ENCODE peak calls at places on chromosomes 3 and 15, in ten cellular contexts. One of them, this sample, is unnamed.

GRCh38 chr3:114498779-114499370 is 205.0 kb downstream of the TIGIT start:
- DNase-seq in IMR-90: peak; percentile 81
- DNase-seq in upper lobe of left lung: no peak
- DNase-seq in stomach: no peak
- DNase-seq in sigmoid colon: no peak
- DNase-seq in A549: peak; percentile 87
- DNase-seq in ovary: no peak
- DNase-seq in HCT116: peak; percentile 94
- DNase-seq in tibial nerve: no peak
- DNase-seq in spleen: no peak
- DNase-seq in this sample: no peak

GRCh38 chr3:55583475-55583874 is 96.4 kb upstream of the WNT5A start:
- DNase-seq in upper lobe of left lung: no peak
- DNase-seq in sigmoid colon: peak; percentile 15
- DNase-seq in ovary: no peak
- DNase-seq in tibial nerve: no peak
- DNase-seq in IMR-90: no peak
- DNase-seq in stomach: no peak
- DNase-seq in spleen: no peak
- DNase-seq in A549: no peak
- DNase-seq in HCT116: no peak
- DNase-seq in this sample: no peak

GRCh38 chr3:27939940-27940339 is 217.8 kb upstream of the EOMES start:
- DNase-seq in A549: no peak
- DNase-seq in IMR-90: peak; percentile 21
- DNase-seq in ovary: no peak
- DNase-seq in HCT116: no peak
- DNase-seq in spleen: no peak
- DNase-seq in sigmoid colon: no peak
- DNase-seq in stomach: no peak
- DNase-seq in tibial nerve: no peak
- DNase-seq in upper lobe of left lung: no peak
- DNase-seq in this sample: no peak

GRCh38 chr3:24450142-24450932 is 44.3 kb downstream of the THRB start:
- DNase-seq in IMR-90: no peak
- DNase-seq in stomach: no peak
- DNase-seq in sigmoid colon: no peak
- DNase-seq in upper lobe of left lung: no peak
- DNase-seq in A549: no peak
- DNase-seq in spleen: no peak
- DNase-seq in HCT116: no peak
- DNase-seq in tibial nerve: no peak
- DNase-seq in ovary: no peak
- DNase-seq in this sample: peak; percentile 53

GRCh38 chr15:93141373-93141790 is 52.4 kb upstream of the RGMA start:
- DNase-seq in HCT116: no peak
- DNase-seq in IMR-90: no peak
- DNase-seq in stomach: no peak
- DNase-seq in sigmoid colon: no peak
- DNase-seq in tibial nerve: no peak
- DNase-seq in ovary: no peak
- DNase-seq in A549: no peak
- DNase-seq in spleen: no peak
- DNase-seq in upper lobe of left lung: no peak
- DNase-seq in this sample: no peak

GRCh38 chr3:43790060-43790459 is 99.3 kb downstream of the ABHD5 start:
- DNase-seq in spleen: no peak
- DNase-seq in A549: no peak
- DNase-seq in upper lobe of left lung: no peak
- DNase-seq in IMR-90: no peak
- DNase-seq in HCT116: no peak
- DNase-seq in stomach: no peak
- DNase-seq in ovary: no peak
- DNase-seq in tibial nerve: no peak
- DNase-seq in sigmoid colon: no peak
- DNase-seq in this sample: no peak

GRCh38 chr15:53272116-53272515 is 482.0 kb upstream of the ONECUT1 start:
- DNase-seq in upper lobe of left lung: no peak
- DNase-seq in ovary: no peak
- DNase-seq in tibial nerve: no peak
- DNase-seq in stomach: no peak
- DNase-seq in spleen: no peak
- DNase-seq in HCT116: no peak
- DNase-seq in IMR-90: no peak
- DNase-seq in A549: no peak
- DNase-seq in sigmoid colon: no peak
- DNase-seq in this sample: no peak

GRCh38 chr3:38907426-38907825 is 91.4 kb upstream of the SCN10A start:
- DNase-seq in tibial nerve: no peak
- DNase-seq in A549: no peak
- DNase-seq in upper lobe of left lung: no peak
- DNase-seq in ovary: no peak
- DNase-seq in IMR-90: peak; percentile 6
- DNase-seq in sigmoid colon: no peak
- DNase-seq in HCT116: no peak
- DNase-seq in spleen: no peak
- DNase-seq in stomach: no peak
- DNase-seq in this sample: no peak

DNA sequence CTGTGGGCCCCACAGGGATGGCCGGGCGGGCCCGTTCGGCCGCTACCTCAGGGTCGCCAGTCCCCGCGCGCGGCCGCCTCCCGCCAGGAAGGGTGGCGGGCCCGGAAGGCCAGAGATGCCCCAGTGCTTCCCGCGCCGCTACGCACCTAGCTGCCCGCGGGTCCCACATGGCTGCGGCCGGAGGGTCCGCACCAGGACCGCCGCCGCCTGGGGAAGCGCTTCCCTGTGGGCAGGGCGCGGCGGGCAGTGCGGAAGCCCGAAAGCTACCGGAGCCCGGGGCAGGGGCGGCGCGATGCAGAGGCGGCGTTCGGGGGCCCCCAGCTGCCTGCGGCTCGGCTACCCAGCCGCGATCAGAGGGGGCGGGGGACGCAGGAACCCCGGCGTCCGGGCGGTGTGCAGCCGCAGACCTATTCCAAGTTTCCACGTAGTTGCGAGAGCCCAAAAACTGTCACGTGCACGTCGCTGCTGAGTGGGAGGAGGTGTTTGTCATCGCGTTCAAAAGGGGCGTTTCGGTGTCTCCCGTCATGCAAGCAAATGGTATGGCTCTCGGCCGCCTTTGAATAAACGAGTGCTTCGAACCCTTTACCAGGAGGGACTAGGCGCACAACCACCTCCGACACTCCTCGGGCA is at the start of gene TRANK1:
- DNase-seq in A549: peak; percentile 47
- DNase-seq in HCT116: no peak
- DNase-seq in IMR-90: peak; percentile 34
- DNase-seq in spleen: peak; percentile 93
- DNase-seq in ovary: peak; percentile 60
- DNase-seq in sigmoid colon: peak; percentile 89
- DNase-seq in stomach: peak; percentile 56
- DNase-seq in tibial nerve: peak; percentile 35
- DNase-seq in upper lobe of left lung: peak; percentile 92
- DNase-seq in this sample: peak; percentile 64
- TF ChIP-seq POLR2A in A549: no peak
- TF ChIP-seq POLR2A in HCT116: no peak
- TF ChIP-seq POLR2A in IMR-90: no peak
- TF ChIP-seq POLR2A in spleen: no peak
- TF ChIP-seq POLR2A in ovary: peak; percentile 32
- TF ChIP-seq POLR2A in sigmoid colon: no peak
- TF ChIP-seq POLR2A in stomach: no peak
- TF ChIP-seq POLR2A in tibial nerve: peak; percentile 14
- TF ChIP-seq POLR2A in upper lobe of left lung: peak; percentile 72
- TF ChIP-seq POLR2A in this sample: no peak

DNA sequence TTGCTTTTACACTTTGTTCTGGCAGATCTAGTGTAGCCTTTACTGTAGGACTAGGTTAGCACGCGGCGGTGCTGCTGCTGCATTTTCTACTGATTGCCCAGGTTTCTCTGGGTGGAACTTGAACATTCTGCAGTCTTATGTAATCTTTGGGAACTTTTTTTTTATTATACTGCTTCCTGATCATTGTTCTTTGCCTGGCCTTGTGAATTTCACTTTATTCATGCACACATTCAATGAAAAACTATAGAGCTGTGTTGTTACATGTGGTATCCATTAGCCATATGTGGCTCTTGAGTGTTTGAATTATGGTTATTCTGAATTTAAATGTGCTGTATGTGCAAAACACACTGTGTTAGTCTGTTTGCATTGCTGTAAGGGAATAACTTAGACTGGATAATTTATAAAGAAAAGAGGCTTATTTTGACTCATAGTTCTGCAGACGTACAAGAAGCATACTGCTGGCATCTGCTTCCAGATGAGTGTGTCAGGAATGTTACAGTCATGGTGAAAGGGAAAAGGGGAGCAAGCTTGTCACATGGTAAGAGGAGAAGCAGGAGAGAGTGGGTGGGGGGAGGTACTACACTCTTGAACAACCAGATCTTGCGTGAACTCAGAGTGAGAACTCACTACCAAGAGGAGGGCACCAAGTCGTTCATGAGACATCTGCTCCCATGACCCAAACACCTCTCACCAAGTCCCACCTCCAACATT is 26.5 kb downstream of the MEF2A start:
- DNase-seq in A549: no peak
- DNase-seq in IMR-90: peak; percentile 88
- DNase-seq in stomach: no peak
- DNase-seq in sigmoid colon: no peak
- DNase-seq in ovary: no peak
- DNase-seq in spleen: no peak
- DNase-seq in tibial nerve: no peak
- DNase-seq in HCT116: no peak
- DNase-seq in upper lobe of left lung: no peak
- DNase-seq in this sample: peak; percentile 62
- H3K4me3 ChIP-seq in A549: no peak overlapping the region
- H3K4me3 ChIP-seq in IMR-90: no peak overlapping the region
- H3K4me3 ChIP-seq in stomach: no peak overlapping the region
- H3K4me3 ChIP-seq in sigmoid colon: no peak overlapping the region
- H3K4me3 ChIP-seq in ovary: no peak overlapping the region
- H3K4me3 ChIP-seq in spleen: no peak overlapping the region
- H3K4me3 ChIP-seq in tibial nerve: no peak overlapping the region
- H3K4me3 ChIP-seq in HCT116: no peak overlapping the region
- H3K4me3 ChIP-seq in upper lobe of left lung: no peak overlapping the region
- H3K4me3 ChIP-seq in this sample: no peak overlapping the region

GRCh38 chr3:58572634-58573230 is 4.5 kb downstream of the FAM107A start:
- DNase-seq in sigmoid colon: no peak
- DNase-seq in spleen: peak; percentile 60
- DNase-seq in HCT116: no peak
- DNase-seq in ovary: no peak
- DNase-seq in A549: no peak
- DNase-seq in stomach: no peak
- DNase-seq in tibial nerve: no peak
- DNase-seq in upper lobe of left lung: no peak
- DNase-seq in IMR-90: no peak
- DNase-seq in this sample: no peak

GRCh38 chr3:58569287-58570001 is 7.7 kb downstream of the FAM107A start:
- DNase-seq in tibial nerve: no peak
- DNase-seq in IMR-90: no peak
- DNase-seq in sigmoid colon: peak; percentile 48
- DNase-seq in upper lobe of left lung: no peak
- DNase-seq in spleen: no peak
- DNase-seq in ovary: no peak
- DNase-seq in HCT116: no peak
- DNase-seq in A549: no peak
- DNase-seq in stomach: no peak
- DNase-seq in this sample: no peak

GRCh38 chr3:58568572-58569286 is 8.5 kb downstream of the FAM107A start:
- DNase-seq in sigmoid colon: peak; percentile 85
- DNase-seq in IMR-90: peak; percentile 63
- DNase-seq in A549: peak; percentile 56
- DNase-seq in spleen: peak; percentile 90
- DNase-seq in ovary: peak; percentile 82
- DNase-seq in stomach: peak; percentile 83
- DNase-seq in tibial nerve: peak; percentile 76
- DNase-seq in HCT116: no peak
- DNase-seq in upper lobe of left lung: no peak
- DNase-seq in this sample: peak; percentile 71

GRCh38 chr3:58572013-58572633 is 5.1 kb downstream of the FAM107A start:
- DNase-seq in spleen: no peak
- DNase-seq in stomach: no peak
- DNase-seq in sigmoid colon: peak; percentile 18
- DNase-seq in tibial nerve: no peak
- DNase-seq in ovary: no peak
- DNase-seq in IMR-90: no peak
- DNase-seq in HCT116: no peak
- DNase-seq in upper lobe of left lung: no peak
- DNase-seq in A549: no peak
- DNase-seq in this sample: no peak

DNA sequence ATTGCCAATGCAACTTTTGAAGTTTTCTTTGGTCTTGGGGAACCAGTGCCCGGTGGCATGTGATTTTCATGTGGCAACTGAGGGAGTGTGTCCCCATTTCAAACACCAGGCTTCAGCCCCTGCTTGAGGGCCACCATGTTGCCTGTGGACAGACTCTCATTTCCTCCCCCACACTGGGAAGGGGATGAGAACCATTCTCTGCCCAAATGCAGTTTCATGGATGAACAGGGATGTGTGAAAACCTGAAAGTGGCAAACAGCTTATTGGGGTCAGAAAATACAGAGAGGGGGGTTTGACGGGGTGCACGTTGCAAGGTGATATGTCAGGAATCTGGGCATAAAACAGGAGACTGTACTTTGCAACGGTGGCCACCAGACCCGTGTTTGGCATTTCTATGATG is 6.3 kb downstream of the FAM107A start:
- DNase-seq in HCT116: no peak
- DNase-seq in upper lobe of left lung: no peak
- DNase-seq in spleen: peak; percentile 37
- DNase-seq in ovary: no peak
- DNase-seq in A549: no peak
- DNase-seq in stomach: no peak
- DNase-seq in tibial nerve: no peak
- DNase-seq in sigmoid colon: no peak
- DNase-seq in IMR-90: no peak
- DNase-seq in this sample: no peak
- H3K4me1 ChIP-seq in HCT116: peaks cover 10% of the 10 kb centered on the region
- H3K4me1 ChIP-seq in upper lobe of left lung: no peaks in the 10 kb centered on the region
- H3K4me1 ChIP-seq in spleen: peaks cover 17% of the 10 kb centered on the region
- H3K4me1 ChIP-seq in ovary: no peaks in the 10 kb centered on the region
- H3K4me1 ChIP-seq in A549: no peaks in the 10 kb centered on the region
- H3K4me1 ChIP-seq in stomach: peaks cover 20% of the 10 kb centered on the region
- H3K4me1 ChIP-seq in tibial nerve: no peaks in the 10 kb centered on the region
- H3K4me1 ChIP-seq in sigmoid colon: no peaks in the 10 kb centered on the region
- H3K4me1 ChIP-seq in IMR-90: no peaks in the 10 kb centered on the region
- H3K4me1 ChIP-seq in this sample: peaks cover 21% of the 10 kb centered on the region

DNA sequence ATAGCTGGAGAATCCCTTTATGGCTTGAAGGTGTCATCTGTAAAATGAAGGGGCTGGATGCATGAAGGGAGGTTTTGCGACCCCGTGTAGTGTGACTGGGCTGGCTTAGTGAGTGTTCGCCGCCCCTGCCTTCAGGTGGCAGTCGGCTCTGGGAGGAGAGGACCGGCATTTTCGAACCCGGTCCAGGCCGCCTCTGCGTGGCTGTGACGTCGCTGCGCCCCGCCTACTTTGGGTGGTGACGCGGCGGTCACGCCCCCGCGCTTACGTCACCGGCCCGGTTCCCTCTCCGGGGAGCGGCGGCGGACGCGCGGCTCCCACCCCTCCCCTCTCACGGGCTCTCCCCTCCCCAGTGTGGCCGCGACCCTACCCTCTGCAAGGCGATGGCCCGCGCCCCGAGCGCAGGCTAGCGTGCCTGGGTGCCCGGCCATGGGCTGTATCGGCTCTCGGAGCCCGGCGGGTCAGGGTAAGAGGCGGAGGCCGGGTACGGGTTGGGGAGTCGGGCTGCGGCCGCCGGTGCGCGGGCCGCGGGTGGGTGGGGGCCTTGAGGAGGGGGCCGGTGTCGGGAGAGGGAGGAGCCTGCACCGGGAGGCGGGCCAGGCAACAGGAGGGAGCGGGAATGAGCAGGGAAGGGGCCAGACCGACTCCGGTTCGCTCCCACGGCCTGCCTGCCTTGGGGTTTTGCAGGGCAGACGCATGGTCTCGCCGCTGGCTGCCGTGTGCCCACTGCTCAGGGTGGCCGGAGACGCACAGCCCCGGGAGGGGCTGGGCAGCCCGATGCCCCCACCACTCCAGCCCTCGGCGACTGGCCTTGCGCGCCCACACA is 1.5 kb upstream of the FAM131A start:
- DNase-seq in spleen: peak; percentile 96
- DNase-seq in HCT116: peak; percentile 61
- DNase-seq in sigmoid colon: peak; percentile 94
- DNase-seq in ovary: peak; percentile 96
- DNase-seq in upper lobe of left lung: peak; percentile 99
- DNase-seq in tibial nerve: peak; percentile 82
- DNase-seq in A549: peak; percentile 82
- DNase-seq in IMR-90: peak; percentile 78
- DNase-seq in stomach: peak; percentile 90
- DNase-seq in this sample: peak; percentile 90
- TF ChIP-seq POLR2A in spleen: no peak
- TF ChIP-seq POLR2A in HCT116: no peak
- TF ChIP-seq POLR2A in sigmoid colon: peak; percentile 90
- TF ChIP-seq POLR2A in ovary: peak; percentile 97
- TF ChIP-seq POLR2A in upper lobe of left lung: peak; percentile 84
- TF ChIP-seq POLR2A in tibial nerve: peak; percentile 88
- TF ChIP-seq POLR2A in A549: peak; percentile 24
- TF ChIP-seq POLR2A in IMR-90: peak; percentile 61
- TF ChIP-seq POLR2A in stomach: no peak
- TF ChIP-seq POLR2A in this sample: no peak

This sample was measured in body of pancreas.